ENCODE peak calls at places on chromosomes 5 and 9, in five cellular contexts. R is A549, O is HepG2, T is ovary, N is uterus. V is an unnamed sample.

GRCh38 chr5:32545102-32545847 is 40.1 kb upstream of the SUB1 start:
- DNase-seq in R (no peak), O (no peak), N (no peak), T (no peak), V (no peak)

GRCh38 chr9:116592926-116593325 is 94.2 kb upstream of the TRIM32 start:
- DNase-seq in O (no peak), R (no peak), N (no peak), T (no peak), V (no peak)

GRCh38 chr5:120677481-120677880 is 213.4 kb downstream of the PRR16 start:
- DNase-seq in O (no peak), N (no peak), T (no peak), R (no peak), V (no peak)

GRCh38 chr9:131732061-131732526 is 7.8 kb downstream of the RAPGEF1 start:
- DNase-seq in N (no peak), R (no peak), T (no peak), O (peak; percentile 59), V (peak; percentile 65)

GRCh38 chr9:134981829-134982228 is 64.1 kb upstream of the FCN1 start:
- DNase-seq in T (no peak), O (no peak), R (no peak), N (no peak), V (no peak)

GRCh38 chr9:14768561-14769234 is 46.2 kb upstream of the CER1 start:
- DNase-seq in O (peak; percentile 34), N (peak; percentile 31), T (no peak), R (peak; percentile 52), V (no peak)

GRCh38 chr5:172870807-172871431 is 36.9 kb downstream of the ERGIC1 start:
- DNase-seq in O (no peak), N (peak; percentile 58), T (peak; percentile 66), R (no peak), V (peak; percentile 88)

GRCh38 chr9:116543731-116544400 is 143.2 kb upstream of the TRIM32 start:
- DNase-seq in T (no peak), R (no peak), N (no peak), O (no peak), V (no peak)

GRCh38 chr9:38067611-38067891 is 1.5 kb downstream of the SHB start:
- DNase-seq in T (no peak), N (no peak), O (no peak), R (no peak), V (peak; percentile 67)

GRCh38 chr5:3251784-3252183 is 343.8 kb upstream of the IRX1 start:
- DNase-seq in O (no peak), R (no peak), N (no peak), T (no peak), V (no peak)

GRCh38 chr9:93218161-93218560 is 34.2 kb downstream of the WNK2 start:
- DNase-seq in N (no peak), O (no peak), T (no peak), R (no peak), V (no peak)

GRCh38 chr5:80255425-80255751 is 460 bp downstream of the SERINC5 start:
- DNase-seq in O (no peak), T (no peak), R (peak; percentile 51), N (peak; percentile 53), V (peak; percentile 76)

GRCh38 chr9:115058684-115059315 is 59.2 kb downstream of the TNC start:
- DNase-seq in O (no peak), N (no peak), T (no peak), R (no peak), V (no peak)

GRCh38 chr5:14174235-14174636 is 31.1 kb downstream of the TRIO start:
- DNase-seq in R (no peak), N (no peak), T (no peak), O (no peak), V (no peak)

GRCh38 chr5:9932770-9933169 is 302.6 kb upstream of the TAS2R1 start:
- DNase-seq in R (no peak), N (no peak), O (no peak), T (no peak), V (no peak)

GRCh38 chr5:11815481-11815880 is 88.8 kb downstream of the CTNND2 start:
- DNase-seq in O (no peak), R (no peak), N (no peak), T (no peak), V (no peak)
- H3K27ac ChIP-seq in O (no peak overlapping the region), R (no peak overlapping the region), N (no peak overlapping the region), T (no peak overlapping the region), V (no peak overlapping the region)

DNA sequence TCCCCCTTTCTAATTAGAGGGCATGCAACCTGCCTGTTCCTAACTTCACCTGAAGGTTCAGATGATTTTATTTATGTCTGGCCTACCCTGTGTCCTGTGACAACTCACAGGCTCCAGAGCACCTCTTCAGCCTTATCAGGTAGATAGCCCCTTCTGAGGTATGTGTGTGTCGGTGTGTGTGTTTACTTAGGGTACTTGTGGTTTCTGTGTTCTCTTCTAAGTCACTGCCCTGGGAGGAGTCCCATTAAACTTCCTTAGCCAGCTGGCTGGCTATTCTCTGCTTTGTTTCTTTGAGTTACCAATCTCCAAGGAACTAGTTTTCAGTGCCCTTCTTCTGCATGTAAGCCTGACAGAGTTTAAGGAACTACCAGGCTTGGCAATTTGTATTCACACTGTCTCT is 74.9 kb downstream of the UNC13B start:
- DNase-seq in T (no peak), O (no peak), N (no peak), R (no peak), V (no peak)
- TF ChIP-seq POLR2A in T (no peak), O (no peak), N (no peak), R (no peak), V (no peak)

GRCh38 chr9:101486693-101487442 is 46.8 kb upstream of the RNF20 start:
- DNase-seq in T (peak; percentile 83), O (no peak), N (peak; percentile 61), R (peak; percentile 81), V (peak; percentile 72)

GRCh38 chr9:101485873-101486692 is 47.6 kb upstream of the RNF20 start:
- DNase-seq in O (no peak), R (peak; percentile 51), N (peak; percentile 37), T (peak; percentile 67), V (peak; percentile 48)

GRCh38 chr9:101484046-101484445 is 48.5 kb upstream of the ALDOB start:
- DNase-seq in T (no peak), R (no peak), N (no peak), O (no peak), V (no peak)

DNA sequence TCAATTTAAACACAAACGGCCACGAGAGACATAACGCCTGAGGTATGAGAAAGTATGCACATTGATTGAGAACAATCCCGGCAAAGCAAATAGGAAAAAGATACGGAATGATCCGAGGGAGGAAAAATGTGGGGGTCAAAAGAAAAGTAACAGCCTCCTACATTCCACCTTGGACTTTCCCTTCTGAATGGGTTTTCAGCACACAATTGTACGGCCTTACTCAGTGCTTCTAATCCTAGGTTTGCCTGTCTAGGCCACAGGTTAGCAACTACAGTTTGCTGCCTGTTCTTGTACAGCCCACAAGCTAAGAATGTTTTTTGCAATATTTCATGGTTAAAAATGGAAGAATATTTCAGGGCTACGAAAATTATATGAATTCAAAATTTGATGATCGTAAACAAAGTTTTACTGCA is 46.2 kb upstream of the RNF20 start:
- DNase-seq in R (no peak), O (no peak), T (no peak), N (no peak), V (no peak)
- H3K4me3 ChIP-seq in R (peak overlapping the region; percentile 73), O (no peak overlapping the region), T (peak overlapping the region; percentile 72), N (peak overlapping the region; percentile 47), V (peak overlapping the region; percentile 47)

GRCh38 chr5:74538206-74538661 is 102.3 kb downstream of the ENC1 start:
- DNase-seq in R (peak; percentile 48), N (peak; percentile 70), T (peak; percentile 46), O (peak; percentile 89), V (peak; percentile 94)

GRCh38 chr5:74539986-74540385 is 100.5 kb downstream of the ENC1 start:
- DNase-seq in O (no peak), R (no peak), N (no peak), T (no peak), V (no peak)

GRCh38 chr5:74530316-74530917 is 110.1 kb downstream of the ENC1 start:
- DNase-seq in O (no peak), N (no peak), T (no peak), R (no peak), V (no peak)

GRCh38 chr5:74536658-74537057 is 103.9 kb downstream of the ENC1 start:
- DNase-seq in R (no peak), T (no peak), N (no peak), O (no peak), V (no peak)

DNA sequence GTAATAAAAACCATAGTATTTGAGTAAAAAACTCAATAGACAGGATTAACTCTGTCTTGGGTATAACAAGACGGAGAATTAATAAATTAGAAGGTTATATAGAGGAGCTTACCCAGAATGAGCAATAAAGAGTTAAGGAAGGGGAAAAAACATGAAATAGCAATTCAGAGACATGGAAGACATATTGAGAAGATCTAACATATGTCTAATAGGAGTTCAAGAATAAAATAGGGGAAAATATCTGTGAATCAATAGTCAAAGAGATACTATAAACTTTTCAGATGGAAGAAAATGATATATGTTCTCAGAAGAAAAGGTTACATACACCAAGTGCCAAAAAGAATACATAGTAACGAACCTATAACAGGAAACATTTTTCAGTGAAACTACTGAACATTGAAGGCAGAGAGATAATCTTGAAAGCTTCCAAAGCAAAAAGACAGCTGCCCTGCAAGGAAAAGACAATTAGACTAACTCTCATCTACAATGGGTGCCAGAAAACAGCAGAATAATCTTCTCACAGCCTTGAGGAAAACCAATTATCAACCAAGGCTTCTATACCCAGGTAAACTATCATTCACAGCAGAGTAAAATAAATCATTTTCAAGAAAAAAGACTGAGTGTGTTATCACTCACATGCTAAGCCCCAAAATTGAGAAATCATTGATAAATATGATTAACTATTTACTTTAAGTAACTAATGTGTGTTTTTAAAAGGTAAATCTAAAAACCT is 106.0 kb downstream of the ENC1 start:
- DNase-seq in R (no peak), T (no peak), N (no peak), O (no peak), V (no peak)
- H3K27ac ChIP-seq in R (no peak overlapping the region), T (no peak overlapping the region), N (no peak overlapping the region), O (no peak overlapping the region), V (no peak overlapping the region)

GRCh38 chr5:16461026-16461425 is 4.6 kb downstream of the ZNF622 start:
- DNase-seq in T (no peak), N (no peak), R (no peak), O (no peak), V (no peak)

GRCh38 chr5:16467363-16468219 is 2.0 kb upstream of the ZNF622 start:
- DNase-seq in O (no peak), R (no peak), N (no peak), T (no peak), V (no peak)

GRCh38 chr5:16464664-16465543 is 696 bp downstream of the ZNF622 start:
- DNase-seq in O (no peak), N (no peak), T (no peak), R (no peak), V (peak; percentile 59)

GRCh38 chr5:16461782-16462181 is 3.8 kb downstream of the ZNF622 start:
- DNase-seq in T (no peak), O (peak; percentile 60), N (no peak), R (no peak), V (no peak)

GRCh38 chr5:16465544-16466432 is at the start of gene ZNF622:
- DNase-seq in T (peak; percentile 89), O (peak; percentile 91), R (peak; percentile 92), N (peak; percentile 83), V (peak; percentile 93)
- TF ChIP-seq POLR2A in T (peak; percentile 57), O (peak; percentile 99), R (peak; percentile 97), N (peak; percentile 16), V (peak; percentile 95)

V was measured in right lobe of liver.